ENCODE peak calls at places on chromosomes 6 and 20, in ten cellular contexts. V is NCI-H1048, T is GM04503, A is endothelial cell, L is NCI-H748 treated with DMSO at 0.1 percent for 48 hours, S is Ammon's horn, O is progenitor cell of endocrine pancreas, E is A549, U is coronary artery, B is T-helper 2 cell. F is an unnamed sample.

GRCh38 chr6:17470953-17471335 is 77.5 kb downstream of the CAP2 start:
- DNase-seq in O (no peak), S (no peak), B (no peak), A (no peak), T (peak; percentile 83), U (no peak), E (peak; percentile 47), V (no peak), L (no peak), F (no peak)

GRCh38 chr6:38646166-38646565 is 6.4 kb upstream of the BTBD9 start:
- DNase-seq in A (no peak), O (no peak), V (no peak), B (no peak), U (no peak), L (no peak), T (no peak), E (no peak), S (peak; percentile 14), F (no peak)

GRCh38 chr6:83708970-83709747 is at the start of gene SNAP91:
- DNase-seq in L (peak; percentile 42), U (no peak), T (no peak), S (peak; percentile 84), O (peak; percentile 53), E (peak; percentile 12), A (peak; percentile 56), B (no peak), V (no peak), F (no peak)

GRCh38 chr6:157673596-157673995 is 149.4 kb upstream of the SNX9 start:
- DNase-seq in S (no peak), U (no peak), A (no peak), B (no peak), L (no peak), T (no peak), V (no peak), O (no peak), E (no peak), F (no peak)

GRCh38 chr20:24084281-24084680 is 95.7 kb upstream of the GGTLC1 start:
- DNase-seq in A (no peak), L (no peak), U (no peak), T (no peak), S (no peak), V (no peak), B (no peak), E (no peak), O (no peak), F (no peak)

GRCh38 chr6:34065470-34066283 is 80.2 kb downstream of the GRM4 start:
- DNase-seq in V (no peak), L (no peak), U (no peak), O (no peak), E (no peak), A (no peak), B (no peak), S (no peak), T (no peak), F (no peak)

GRCh38 chr6:164252952-164253351 is 838.4 kb downstream of the QKI start:
- DNase-seq in O (no peak), E (no peak), U (no peak), T (no peak), A (peak; percentile 26), B (no peak), S (no peak), L (no peak), V (no peak), F (no peak)

GRCh38 chr20:49483706-49484101 is 1.2 kb upstream of the KCNB1 start:
- DNase-seq in E (no peak), S (no peak), O (no peak), T (no peak), A (no peak), L (no peak), V (no peak), B (no peak), U (no peak), F (no peak)

GRCh38 chr20:12617076-12617475 is 391.7 kb upstream of the SPTLC3 start:
- DNase-seq in B (no peak), U (no peak), L (no peak), A (no peak), V (no peak), E (no peak), S (no peak), T (no peak), O (no peak), F (no peak)

GRCh38 chr6:37696841-37697735 is 595 bp downstream of the MDGA1 start:
- DNase-seq in B (peak; percentile 27), S (no peak), A (peak; percentile 34), L (no peak), O (peak; percentile 40), V (no peak), E (no peak), T (no peak), U (no peak), F (no peak)

GRCh38 chr6:143806282-143807102 is 36.6 kb upstream of the LTV1 start:
- DNase-seq in O (no peak), S (no peak), E (no peak), V (no peak), L (no peak), B (no peak), U (no peak), A (no peak), T (no peak), F (no peak)

GRCh38 chr6:157488058-157488457 is 107.1 kb downstream of the ZDHHC14 start:
- DNase-seq in V (no peak), T (no peak), S (no peak), U (no peak), E (no peak), A (no peak), O (no peak), L (no peak), B (no peak), F (no peak)

GRCh38 chr20:48933017-48933766 is 11.7 kb downstream of the ARFGEF2 start:
- DNase-seq in A (no peak), L (peak; percentile 33), O (no peak), S (no peak), U (no peak), E (no peak), T (no peak), V (no peak), B (no peak), F (no peak)

GRCh38 chr20:17471606-17472187 is 59.5 kb downstream of the BFSP1 start:
- DNase-seq in B (no peak), O (no peak), T (no peak), E (no peak), V (no peak), U (no peak), A (no peak), L (no peak), S (no peak), F (no peak)

GRCh38 chr6:105892577-105893262 is 193.4 kb upstream of the PRDM1 start:
- DNase-seq in L (no peak), V (no peak), U (no peak), B (no peak), S (no peak), O (no peak), A (no peak), T (no peak), E (no peak), F (no peak)

GRCh38 chr6:30397697-30398096 is 52.7 kb downstream of the RPP21 start:
- DNase-seq in U (no peak), T (no peak), B (no peak), V (no peak), S (no peak), E (no peak), L (no peak), A (no peak), O (no peak), F (no peak)

GRCh38 chr6:12051861-12052368 is 39.8 kb downstream of the HIVEP1 start:
- DNase-seq in V (no peak), O (no peak), U (no peak), B (peak; percentile 40), T (no peak), A (no peak), E (no peak), S (peak; percentile 22), L (no peak), F (no peak)

GRCh38 chr20:11315506-11315905 is 602.2 kb upstream of the BTBD3 start:
- DNase-seq in A (no peak), U (no peak), V (no peak), L (no peak), B (no peak), E (no peak), S (no peak), T (no peak), O (no peak), F (no peak)

GRCh38 chr6:38955876-38956275 is 92.7 kb upstream of the GLP1R start:
- DNase-seq in L (no peak), E (no peak), V (no peak), B (no peak), A (no peak), O (no peak), U (no peak), T (no peak), S (peak; percentile 24), F (no peak)

GRCh38 chr6:161393839-161394364 is 120.0 kb upstream of the AGPAT4 start:
- DNase-seq in A (peak; percentile 49), E (peak; percentile 79), U (no peak), B (no peak), V (peak; percentile 75), T (no peak), L (peak; percentile 58), O (no peak), S (peak; percentile 94), F (peak; percentile 56)

GRCh38 chr6:139161817-139162284 is 27.0 kb downstream of the HECA start:
- DNase-seq in V (no peak), E (no peak), A (no peak), S (no peak), B (peak; percentile 45), L (no peak), U (no peak), T (no peak), O (no peak), F (no peak)

GRCh38 chr20:54212871-54213270 is 5.0 kb downstream of the PFDN4 start:
- DNase-seq in S (no peak), A (no peak), T (no peak), U (no peak), B (no peak), O (no peak), E (no peak), V (no peak), L (no peak), F (no peak)

GRCh38 chr6:80316655-80317332 is 210.3 kb downstream of the BCKDHB start:
- DNase-seq in T (no peak), S (peak; percentile 74), B (no peak), V (no peak), E (no peak), O (no peak), L (no peak), U (no peak), A (no peak), F (no peak)

GRCh38 chr6:10266061-10266460 is 148.8 kb downstream of the TFAP2A start:
- DNase-seq in B (no peak), L (no peak), U (no peak), V (no peak), S (no peak), O (no peak), T (no peak), A (no peak), E (no peak), F (no peak)

GRCh38 chr20:48818481-48818987 is 9.3 kb downstream of the PREX1 start:
- DNase-seq in T (no peak), O (no peak), B (no peak), U (no peak), V (no peak), E (no peak), L (no peak), A (no peak), S (no peak), F (no peak)

GRCh38 chr6:167302074-167302473 is 11.0 kb downstream of the UNC93A start:
- DNase-seq in B (no peak), V (no peak), T (no peak), O (no peak), E (no peak), U (no peak), L (no peak), S (no peak), A (no peak), F (no peak)

GRCh38 chr6:158666637-158667359 is 16.9 kb downstream of the SYTL3 start:
- DNase-seq in E (no peak), A (no peak), L (no peak), V (no peak), U (no peak), T (peak; percentile 77), S (peak; percentile 47), B (no peak), O (no peak), F (no peak)

GRCh38 chr6:118705799-118706481 is 54.5 kb upstream of the CEP85L start:
- DNase-seq in T (peak; percentile 34), A (no peak), V (no peak), S (peak; percentile 10), E (no peak), O (no peak), B (no peak), U (no peak), L (no peak), F (no peak)